ENCODE peak calls at places on chromosomes 11 and 22, in nine cellular contexts. Y is K562; U is BJ; W is naive thymus-derived CD8-positive, alpha-beta T cell; O is prostate gland; Z is stimulated activated CD8-positive, alpha-beta memory T cell treated with anti-CD3 and anti-CD28 coated beads, Interleukin-7, amount 100 ng/mL, for 1 hour; R is mesenchymal stem cell; P is activated B cell treated with CpG ODN at 0.5 μM for 24 hours; J is kidney tubule cell. M is an unnamed sample.

GRCh38 chr11:69361466-69361865 is 67.5 kb downstream of the MYEOV start:
- DNase-seq in Y (no peak), U (no peak), W (no peak), O (no peak), Z (no peak), R (no peak), P (peak), J (no peak), M (peak)

GRCh38 chr11:46728659-46729040 is 9.6 kb downstream of the F2 start:
- DNase-seq in Y (no peak), U (no peak), W (no peak), O (no peak), Z (no peak), R (no peak), P (no peak), J (no peak), M (no peak)

GRCh38 chr11:18322818-18323570 is 627 bp downstream of the GTF2H1 start:
- DNase-seq in Y (peak), U (no peak), W (no peak), O (no peak), Z (no peak), R (no peak), P (no peak), J (peak), M (no peak)

GRCh38 chr22:38757464-38757757 is 1.6 kb upstream of the SUN2 start:
- DNase-seq in Y (no peak), U (no peak), W (no peak), O (no peak), Z (no peak), R (no peak), P (no peak), J (no peak), M (no peak)

GRCh38 chr11:86799680-86800075 is 664 bp upstream of the PRSS23 start:
- DNase-seq in Y (no peak), U (no peak), W (no peak), O (no peak), Z (no peak), R (peak), P (no peak), J (no peak), M (no peak)

GRCh38 chr22:26617251-26618199 is at the start of gene CRYBB1:
- DNase-seq in Y (peak), U (peak), W (no peak), O (no peak), Z (no peak), R (no peak), P (no peak), J (no peak), M (no peak)

GRCh38 chr11:22539851-22540376 is 85.7 kb downstream of the FANCF start:
- DNase-seq in Y (no peak), U (no peak), W (no peak), O (no peak), Z (no peak), R (peak), P (no peak), J (peak), M (no peak)

GRCh38 chr22:37589607-37590006 is 9.7 kb upstream of the LGALS2 start:
- DNase-seq in Y (no peak), U (no peak), W (no peak), O (no peak), Z (no peak), R (no peak), P (no peak), J (no peak), M (no peak)

GRCh38 chr11:70603064-70603755 is 204.9 kb downstream of the CTTN start:
- DNase-seq in Y (no peak), U (no peak), W (no peak), O (no peak), Z (no peak), R (no peak), P (no peak), J (no peak), M (no peak)

GRCh38 chr22:20015971-20016733 is 471 bp downstream of the ARVCF start:
- DNase-seq in Y (peak), U (no peak), W (peak), O (no peak), Z (no peak), R (peak), P (peak), J (peak), M (no peak)

GRCh38 chr22:35608088-35608487 is 9.0 kb downstream of the MB start:
- DNase-seq in Y (no peak), U (no peak), W (no peak), O (no peak), Z (no peak), R (no peak), P (no peak), J (no peak), M (no peak)

GRCh38 chr11:107669156-107669740 is 42.6 kb downstream of the SLN start:
- DNase-seq in Y (no peak), U (no peak), W (no peak), O (no peak), Z (no peak), R (peak), P (no peak), J (no peak), M (no peak)

GRCh38 chr22:26796785-26797184 is 139.4 kb downstream of the MIAT start:
- DNase-seq in Y (no peak), U (no peak), W (no peak), O (no peak), Z (no peak), R (no peak), P (no peak), J (no peak), M (no peak)

GRCh38 chr11:1548221-1549070 is 23.6 kb downstream of the DUSP8 start:
- DNase-seq in Y (peak), U (no peak), W (no peak), O (peak), Z (no peak), R (peak), P (no peak), J (peak), M (peak)

GRCh38 chr11:86737752-86738151 is 62.6 kb upstream of the PRSS23 start:
- DNase-seq in Y (no peak), U (no peak), W (no peak), O (no peak), Z (no peak), R (peak), P (no peak), J (no peak), M (no peak)

GRCh38 chr11:86800076-86800955 is at the start of gene PRSS23:
- DNase-seq in Y (peak), U (no peak), W (no peak), O (peak), Z (no peak), R (peak), P (no peak), J (peak), M (no peak)

GRCh38 chr22:46045459-46046298 is 68.7 kb upstream of the WNT7B start:
- DNase-seq in Y (no peak), U (no peak), W (no peak), O (no peak), Z (no peak), R (no peak), P (no peak), J (no peak), M (no peak)

GRCh38 chr11:65403607-65404121 is 17.2 kb downstream of the FRMD8 start:
- DNase-seq in Y (peak), U (no peak), W (no peak), O (no peak), Z (no peak), R (no peak), P (peak), J (no peak), M (no peak)

M was measured in ureter.